ENCODE peak calls at places on chromosomes 3 and 15, in nine cellular contexts. K, Y, P, F, W, A, Z, O and I are unnamed samples.

GRCh38 chr3:110995461-110996226 is 76.0 kb upstream of the NECTIN3 start:
- DNase-seq in K (no peak), F (peak; percentile 59), O (no peak), W (no peak), A (peak; percentile 74), Z (no peak), Y (peak; percentile 62), P (peak; percentile 22), I (peak; percentile 52)

GRCh38 chr15:60392986-60393811 is 4.6 kb downstream of the ANXA2 start:
- DNase-seq in O (peak; percentile 65), K (peak; percentile 92), P (peak; percentile 86), W (peak; percentile 55), Y (peak; percentile 99), A (peak; percentile 98), Z (peak; percentile 87), F (peak; percentile 96), I (peak; percentile 72)

GRCh38 chr3:81891496-81891895 is 130.1 kb upstream of the GBE1 start:
- DNase-seq in K (no peak), A (no peak), Y (no peak), O (no peak), P (no peak), F (no peak), W (no peak), Z (no peak), I (no peak)

GRCh38 chr3:3836845-3837244 is 37.6 kb downstream of the LRRN1 start:
- DNase-seq in F (no peak), Y (no peak), P (no peak), A (no peak), W (no peak), Z (no peak), O (no peak), K (no peak), I (no peak)

GRCh38 chr15:75042730-75043508 is 19.5 kb downstream of the PPCDC start:
- DNase-seq in F (peak; percentile 59), Z (peak; percentile 94), P (peak; percentile 79), Y (peak; percentile 68), K (peak; percentile 61), A (peak; percentile 64), W (peak; percentile 86), O (peak; percentile 78), I (peak; percentile 73)

GRCh38 chr3:160403028-160403545 is 3.6 kb downstream of the SMC4 start:
- DNase-seq in Y (no peak), W (no peak), Z (no peak), P (no peak), O (no peak), A (peak; percentile 23), K (no peak), F (peak; percentile 27), I (no peak)

GRCh38 chr15:50828610-50829206 is 63.2 kb upstream of the SPPL2A start:
- DNase-seq in F (peak; percentile 84), K (peak; percentile 28), Y (peak; percentile 88), A (peak; percentile 86), P (peak; percentile 79), O (peak; percentile 45), W (no peak), Z (no peak), I (peak; percentile 89)

GRCh38 chr3:99909714-99910508 is 92.2 kb downstream of the CMSS1 start:
- DNase-seq in Z (no peak), P (peak; percentile 55), A (peak; percentile 74), F (peak; percentile 53), Y (peak; percentile 55), W (no peak), O (no peak), K (no peak), I (peak; percentile 54)

GRCh38 chr3:183044547-183045229 is 54.6 kb downstream of the MCCC1 start:
- DNase-seq in O (no peak), Z (no peak), A (no peak), Y (no peak), K (no peak), P (no peak), W (no peak), F (no peak), I (no peak)

GRCh38 chr15:63194291-63194681 is 4.9 kb downstream of the RAB8B start:
- DNase-seq in O (no peak), Z (no peak), W (no peak), F (no peak), K (no peak), A (no peak), Y (no peak), P (no peak), I (no peak)
- H3K4me3 ChIP-seq in O (no peak overlapping the region), Z (no peak overlapping the region), W (no peak overlapping the region), F (no peak overlapping the region), K (no peak overlapping the region), A (no peak overlapping the region), Y (no peak overlapping the region), P (no peak overlapping the region), I (no peak overlapping the region)

GRCh38 chr3:139574026-139574947 is 34.7 kb upstream of the RBP1 start:
- DNase-seq in Y (no peak), Z (peak; percentile 79), K (no peak), W (peak; percentile 38), P (no peak), F (peak; percentile 43), A (no peak), O (peak; percentile 47), I (no peak)

GRCh38 chr3:139572847-139573672 is 33.5 kb upstream of the RBP1 start:
- DNase-seq in W (no peak), F (peak; percentile 61), A (no peak), Y (no peak), O (no peak), K (no peak), P (no peak), Z (no peak), I (no peak)

GRCh38 chr3:139571744-139572143 is 32.2 kb upstream of the RBP1 start:
- DNase-seq in K (no peak), O (no peak), P (no peak), Z (no peak), A (no peak), Y (no peak), W (no peak), F (no peak), I (no peak)
- H3K4me3 ChIP-seq in K (no peak overlapping the region), O (no peak overlapping the region), P (no peak overlapping the region), Z (no peak overlapping the region), A (no peak overlapping the region), Y (no peak overlapping the region), W (no peak overlapping the region), F (no peak overlapping the region), I (no peak overlapping the region)

GRCh38 chr3:193586526-193586925 is 6.5 kb upstream of the OPA1 start:
- DNase-seq in A (no peak), Z (no peak), F (no peak), K (no peak), W (no peak), O (no peak), P (no peak), Y (no peak), I (no peak)
- H3K4me3 ChIP-seq in A (no peak overlapping the region), Z (no peak overlapping the region), F (no peak overlapping the region), K (no peak overlapping the region), W (no peak overlapping the region), O (no peak overlapping the region), P (no peak overlapping the region), Y (no peak overlapping the region), I (no peak overlapping the region)

DNA sequence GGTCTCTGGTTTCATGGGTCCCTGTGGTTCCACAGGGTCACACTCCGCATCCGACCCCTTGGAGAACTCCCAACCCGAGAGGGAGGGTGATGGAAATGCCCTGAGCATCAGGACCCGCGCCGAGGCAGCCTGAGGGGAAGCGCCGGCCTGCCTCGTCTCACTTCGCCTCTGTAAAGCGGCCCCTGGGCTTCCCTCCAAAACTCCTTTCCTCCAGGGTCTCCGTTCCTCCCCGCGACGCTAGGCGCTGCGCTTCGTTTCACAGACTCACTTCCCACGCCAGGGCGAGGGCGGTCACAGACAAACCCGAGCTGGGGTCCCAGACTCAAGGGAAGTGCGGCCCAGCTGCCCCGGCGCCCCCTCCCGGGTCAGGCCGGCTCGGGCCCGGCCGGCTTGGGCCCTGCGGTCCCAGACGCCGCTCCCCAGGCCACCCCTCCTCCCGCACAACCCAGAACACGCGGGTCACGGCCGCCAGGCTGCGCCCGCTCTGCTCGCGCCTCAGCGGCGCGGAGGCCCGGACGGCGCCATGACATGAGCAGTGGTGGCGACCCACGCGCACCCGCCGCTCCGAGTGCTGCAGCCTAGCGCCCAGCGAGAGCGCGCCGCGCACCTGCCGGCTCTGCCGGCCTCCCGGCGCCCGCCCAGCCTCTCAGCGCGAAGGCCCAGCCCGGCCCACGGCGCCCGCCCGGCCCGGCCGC is 619 bp downstream of the NUP210 start:
- DNase-seq in W (peak; percentile 48), F (no peak), P (peak; percentile 63), Y (peak; percentile 10), A (no peak), K (no peak), O (peak; percentile 41), Z (peak; percentile 80), I (no peak)
- H3K4me3 ChIP-seq in W (peak overlapping the region; percentile 81), F (no peak overlapping the region), P (peak overlapping the region; percentile 80), Y (no peak overlapping the region), A (no peak overlapping the region), K (peak overlapping the region; percentile 33), O (peak overlapping the region; percentile 77), Z (peak overlapping the region; percentile 66), I (no peak overlapping the region)

DNA sequence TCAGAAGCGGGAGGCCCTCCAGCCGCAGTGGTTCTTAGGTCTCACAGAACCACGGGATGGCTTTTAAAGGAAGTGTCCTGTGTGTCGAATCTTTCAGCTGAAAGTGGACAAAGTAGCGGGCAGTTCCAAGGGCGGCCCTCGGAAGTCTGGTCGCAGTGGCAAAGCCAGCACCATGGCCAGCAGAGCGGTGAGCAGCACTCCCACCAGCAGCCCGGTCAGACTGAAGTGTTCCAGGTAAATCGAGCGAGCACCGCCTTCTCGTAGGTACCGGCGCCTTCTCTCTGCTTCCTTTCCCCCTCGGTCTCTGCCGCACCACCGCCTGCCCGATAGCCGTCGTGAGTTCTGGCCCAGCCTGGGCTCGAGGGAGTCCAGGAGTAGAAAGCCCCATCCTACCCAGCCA is 103.6 kb upstream of the ABHD17C start:
- DNase-seq in P (no peak), K (no peak), Y (no peak), F (no peak), A (no peak), O (no peak), W (no peak), Z (peak; percentile 59), I (no peak)
- H3K4me3 ChIP-seq in P (no peak overlapping the region), K (no peak overlapping the region), Y (no peak overlapping the region), F (no peak overlapping the region), A (no peak overlapping the region), O (no peak overlapping the region), W (no peak overlapping the region), Z (no peak overlapping the region), I (no peak overlapping the region)

GRCh38 chr3:122014741-122015140 is 7.3 kb downstream of the ILDR1 start:
- DNase-seq in K (no peak), Z (no peak), O (no peak), A (no peak), P (no peak), W (no peak), F (no peak), Y (no peak), I (no peak)
- H3K4me3 ChIP-seq in K (no peak overlapping the region), Z (no peak overlapping the region), O (no peak overlapping the region), A (no peak overlapping the region), P (no peak overlapping the region), W (no peak overlapping the region), F (no peak overlapping the region), Y (no peak overlapping the region), I (no peak overlapping the region)